ENCODE peak calls at places on chromosome 7, in nine cellular contexts. Y, E, I, Q, J, B, C, H and S are unnamed samples.

GRCh38 chr7:138527746-138528223 is 67.7 kb downstream of the TRIM24 start:
- DNase-seq in C (no peak), I (no peak), Y (no peak), E (no peak), Q (no peak), H (peak), B (no peak), J (no peak), S (no peak)

GRCh38 chr7:13898957-13899670 is 90.4 kb downstream of the ETV1 start:
- DNase-seq in I (no peak), Y (no peak), B (no peak), E (no peak), J (no peak), C (no peak), Q (no peak), H (no peak), S (no peak)

GRCh38 chr7:30717181-30717580 is 34.8 kb upstream of the INMT start:
- DNase-seq in C (no peak), I (no peak), H (no peak), E (no peak), J (no peak), Q (no peak), B (no peak), Y (peak), S (no peak)

GRCh38 chr7:28586736-28587135 is 174.4 kb downstream of the CREB5 start:
- DNase-seq in Y (no peak), E (no peak), B (no peak), C (no peak), I (no peak), H (no peak), J (no peak), Q (no peak), S (no peak)

GRCh38 chr7:30755384-30756154 is 3.6 kb downstream of the INMT start:
- DNase-seq in I (no peak), E (peak), H (no peak), C (no peak), Q (peak), Y (no peak), B (no peak), J (no peak), S (no peak)

GRCh38 chr7:111042842-111043241 is 48.1 kb upstream of the LRRN3 start:
- DNase-seq in H (no peak), B (no peak), Y (no peak), Q (no peak), C (no peak), J (no peak), E (no peak), I (no peak), S (no peak)

GRCh38 chr7:4185736-4186512 is 496.2 kb upstream of the FOXK1 start:
- DNase-seq in Q (no peak), E (no peak), H (peak), J (no peak), C (no peak), B (no peak), Y (no peak), I (no peak), S (no peak)

GRCh38 chr7:88312061-88312663 is 5.5 kb upstream of the STEAP4 start:
- DNase-seq in Y (peak), J (no peak), E (no peak), H (no peak), I (peak), B (peak), Q (peak), C (peak), S (peak)

GRCh38 chr7:77383333-77383740 is 32.8 kb downstream of the GSAP start:
- DNase-seq in J (no peak), H (no peak), E (peak), B (no peak), I (no peak), C (no peak), Y (no peak), Q (no peak), S (no peak)

GRCh38 chr7:142689439-142690168 is 59.7 kb upstream of the PRSS1 start:
- DNase-seq in Y (no peak), E (no peak), J (no peak), I (no peak), B (no peak), H (peak), Q (no peak), C (no peak), S (no peak)

GRCh38 chr7:19249281-19249680 is 104.1 kb upstream of the FERD3L start:
- DNase-seq in E (no peak), B (no peak), Y (no peak), H (no peak), I (no peak), Q (no peak), J (no peak), C (no peak), S (no peak)

GRCh38 chr7:11727864-11728263 is 104.1 kb downstream of the THSD7A start:
- DNase-seq in I (no peak), C (no peak), H (no peak), J (no peak), Q (peak), E (no peak), B (no peak), Y (no peak), S (no peak)

GRCh38 chr7:66145404-66145843 is 30.8 kb downstream of the CRCP start:
- DNase-seq in I (peak), Q (peak), J (no peak), B (peak), C (peak), Y (peak), E (peak), H (no peak), S (no peak)

GRCh38 chr7:137642467-137642866 is 204.3 kb downstream of the DGKI start:
- DNase-seq in Q (no peak), Y (no peak), C (no peak), H (no peak), B (no peak), J (no peak), I (no peak), E (peak), S (no peak)

GRCh38 chr7:138091073-138091472 is 14.8 kb downstream of the AKR1D1 start:
- DNase-seq in B (no peak), E (no peak), J (no peak), Y (no peak), C (no peak), Q (no peak), I (no peak), H (no peak), S (no peak)

GRCh38 chr7:25158962-25159361 is 33.9 kb upstream of the CYCS start:
- DNase-seq in E (no peak), Y (no peak), H (no peak), Q (no peak), J (no peak), B (no peak), C (no peak), I (no peak), S (no peak)

GRCh38 chr7:118389629-118390028 is 165.1 kb downstream of the ANKRD7 start:
- DNase-seq in B (no peak), J (no peak), I (no peak), Y (no peak), E (no peak), H (no peak), C (no peak), Q (no peak), S (no peak)

GRCh38 chr7:157434701-157435100 is 97.9 kb downstream of the DNAJB6 start:
- DNase-seq in Y (no peak), I (no peak), E (no peak), C (peak), J (no peak), H (no peak), Q (no peak), B (no peak), S (no peak)

GRCh38 chr7:157437519-157438061 is 100.8 kb downstream of the DNAJB6 start:
- DNase-seq in B (no peak), Y (peak), E (no peak), I (no peak), Q (no peak), C (no peak), H (no peak), J (no peak), S (no peak)

GRCh38 chr7:157438121-157439025 is 101.6 kb downstream of the DNAJB6 start:
- DNase-seq in J (no peak), I (no peak), H (no peak), C (no peak), E (no peak), Q (no peak), B (no peak), Y (peak), S (no peak)

GRCh38 chr7:157436076-157436475 is 99.3 kb downstream of the DNAJB6 start:
- DNase-seq in C (no peak), Q (no peak), I (no peak), E (no peak), B (no peak), J (no peak), H (no peak), Y (no peak), S (no peak)

GRCh38 chr7:157436763-157437480 is 100.1 kb downstream of the DNAJB6 start:
- DNase-seq in H (no peak), E (no peak), Q (no peak), I (no peak), C (no peak), Y (peak), B (no peak), J (no peak), S (no peak)
- TF ChIP-seq POLR2A in H (no peak), E (no peak), Q (no peak), I (no peak), C (no peak), Y (no peak), B (no peak), J (no peak), S (no peak)

GRCh38 chr7:117163101-117163500 is 159.8 kb downstream of the WNT2 start:
- DNase-seq in Q (no peak), J (no peak), Y (no peak), C (no peak), H (no peak), I (no peak), E (peak), B (no peak), S (no peak)

GRCh38 chr7:117165656-117166055 is 157.2 kb downstream of the WNT2 start:
- DNase-seq in C (no peak), Y (no peak), I (peak), J (no peak), E (no peak), H (no peak), Q (no peak), B (no peak), S (no peak)

GRCh38 chr7:117169907-117170306 is 153.0 kb downstream of the WNT2 start:
- DNase-seq in B (no peak), Y (no peak), Q (no peak), C (peak), E (no peak), J (no peak), H (peak), I (no peak), S (peak)

GRCh38 chr7:117158941-117159705 is 163.7 kb downstream of the WNT2 start:
- DNase-seq in Q (no peak), C (no peak), H (no peak), I (no peak), E (peak), Y (no peak), B (no peak), J (no peak), S (no peak)

DNA sequence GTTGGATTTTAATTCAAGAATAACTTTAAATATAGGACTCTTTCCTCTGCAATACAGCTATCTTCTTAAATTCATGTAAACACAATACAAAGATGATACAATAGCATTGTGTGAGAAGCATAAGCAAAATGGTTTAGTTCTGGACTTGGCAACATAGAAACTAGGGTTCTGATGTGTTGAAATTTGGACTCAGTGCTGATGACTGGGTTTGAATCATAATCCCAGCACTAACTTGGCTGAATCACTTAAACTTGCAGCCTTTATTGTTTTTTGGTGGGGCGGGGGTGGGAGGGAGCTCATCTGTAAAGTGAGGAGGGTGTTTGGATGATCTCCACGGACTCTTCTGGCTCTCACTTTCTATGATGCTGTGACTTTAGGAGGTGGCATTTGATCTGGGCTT is 158.3 kb downstream of the WNT2 start:
- DNase-seq in I (no peak), B (no peak), Q (no peak), Y (no peak), H (no peak), J (no peak), C (no peak), E (peak), S (no peak)
- TF ChIP-seq CTCF in I (no peak), B (no peak), Q (no peak), Y (no peak), H (no peak), J (no peak), C (no peak), E (no peak), S (no peak)

GRCh38 chr7:74586258-74587200 is 71.0 kb upstream of the GTF2I start:
- DNase-seq in I (no peak), E (no peak), Q (no peak), C (no peak), H (no peak), Y (no peak), B (no peak), J (no peak), S (no peak)

GRCh38 chr7:74590814-74591213 is 66.7 kb upstream of the GTF2I start:
- DNase-seq in E (no peak), J (no peak), Y (no peak), Q (no peak), I (no peak), B (no peak), C (no peak), H (no peak), S (no peak)

GRCh38 chr7:74585844-74586243 is 71.7 kb upstream of the GTF2I start:
- DNase-seq in I (no peak), B (no peak), Y (no peak), Q (no peak), J (no peak), H (no peak), E (no peak), C (no peak), S (no peak)

GRCh38 chr7:74584160-74584954 is 73.2 kb upstream of the GTF2I start:
- DNase-seq in C (no peak), E (no peak), Q (no peak), I (no peak), J (no peak), B (no peak), Y (no peak), H (peak), S (no peak)

GRCh38 chr7:74587435-74588126 is 69.9 kb upstream of the GTF2I start:
- DNase-seq in E (peak), Q (peak), J (peak), H (peak), B (peak), I (peak), C (peak), Y (peak), S (peak)
- TF ChIP-seq POLR2A in E (no peak), Q (no peak), J (no peak), H (no peak), B (no peak), I (no peak), C (no peak), Y (no peak), S (no peak)

GRCh38 chr7:2403718-2404648 is 572 bp downstream of the CHST12 start:
- DNase-seq in C (peak), Q (no peak), J (peak), I (peak), Y (no peak), B (no peak), H (peak), E (peak), S (peak)
- TF ChIP-seq CTCF in C (no peak), Q (no peak), J (no peak), I (peak), Y (no peak), B (no peak), H (peak), E (no peak), S (peak)

GRCh38 chr7:601573-602340 is 82.1 kb upstream of the PDGFA start:
- DNase-seq in C (peak), E (peak), Y (peak), H (peak), B (no peak), J (no peak), I (peak), Q (peak), S (no peak)

GRCh38 chr7:604038-604883 is 84.6 kb upstream of the PDGFA start:
- DNase-seq in C (peak), B (peak), J (no peak), E (peak), Y (peak), I (peak), H (peak), Q (peak), S (peak)

GRCh38 chr7:603152-603941 is 83.7 kb upstream of the PDGFA start:
- DNase-seq in H (no peak), B (no peak), Q (no peak), E (no peak), C (no peak), Y (peak), J (no peak), I (no peak), S (no peak)

GRCh38 chr7:600935-601334 is 81.3 kb upstream of the PDGFA start:
- DNase-seq in C (no peak), Q (no peak), Y (peak), J (no peak), E (no peak), B (no peak), I (no peak), H (no peak), S (no peak)

GRCh38 chr7:602341-603141 is 82.9 kb upstream of the PDGFA start:
- DNase-seq in E (no peak), H (no peak), J (no peak), Q (no peak), B (no peak), Y (peak), C (no peak), I (peak), S (no peak)
- TF ChIP-seq POLR2A in E (no peak), H (no peak), J (no peak), Q (no peak), B (no peak), Y (no peak), C (no peak), I (no peak), S (no peak)

GRCh38 chr7:154832557-154833138 is 170.3 kb downstream of the PAXIP1 start:
- DNase-seq in E (no peak), H (no peak), Q (no peak), Y (no peak), C (peak), J (peak), I (peak), B (no peak), S (no peak)
- TF ChIP-seq CTCF in E (no peak), H (no peak), Q (no peak), Y (no peak), C (no peak), J (peak), I (peak), B (no peak), S (no peak)

GRCh38 chr7:43768894-43769272 is 10.4 kb downstream of the BLVRA start:
- DNase-seq in B (no peak), E (no peak), C (no peak), J (no peak), I (no peak), Y (no peak), H (no peak), Q (no peak), S (no peak)
- TF ChIP-seq POLR2A in B (no peak), E (no peak), C (no peak), J (no peak), I (no peak), Y (no peak), H (no peak), Q (no peak), S (no peak)

DNA sequence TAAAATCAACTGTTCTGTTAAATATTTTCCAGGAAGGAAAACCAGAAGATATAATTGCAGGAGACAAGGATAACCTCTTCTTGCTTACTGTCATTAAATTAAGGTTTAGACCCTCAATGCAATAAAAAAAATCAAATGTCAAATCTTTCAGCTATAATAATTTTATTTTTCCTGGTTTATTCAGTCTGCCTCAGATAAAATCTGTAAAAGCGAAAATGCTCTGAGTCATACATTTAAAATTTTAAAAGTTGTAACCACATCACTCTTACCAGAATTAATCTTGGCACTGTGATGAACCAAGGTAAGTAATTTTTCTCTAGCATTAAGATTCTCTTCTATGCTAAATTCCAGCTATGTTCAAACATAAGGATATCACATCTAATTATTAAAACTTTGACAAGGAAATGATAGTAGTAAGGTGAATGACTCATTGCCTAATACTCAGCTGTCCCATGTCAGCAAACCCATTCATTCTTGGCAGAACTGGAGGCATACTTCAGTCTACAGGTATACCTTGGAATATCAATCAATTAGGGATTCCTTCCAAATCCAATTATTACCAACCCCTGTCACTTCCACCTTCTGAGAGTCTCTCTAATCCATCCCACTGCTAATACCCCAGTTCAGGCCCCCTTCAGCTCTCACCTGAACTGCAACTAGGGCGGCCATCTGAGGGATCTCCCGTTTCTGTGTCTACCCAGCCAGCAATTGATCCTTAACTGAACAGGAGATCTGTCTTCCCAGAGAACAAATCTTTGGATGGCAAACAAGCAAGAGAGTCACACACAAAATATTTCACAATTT is 434.1 kb downstream of the GRM8 start:
- DNase-seq in Q (no peak), J (no peak), E (no peak), C (no peak), I (no peak), B (no peak), H (no peak), Y (no peak), S (no peak)
- TF ChIP-seq CTCF in Q (no peak), J (no peak), E (no peak), C (no peak), I (no peak), B (no peak), H (no peak), Y (no peak), S (no peak)

DNA sequence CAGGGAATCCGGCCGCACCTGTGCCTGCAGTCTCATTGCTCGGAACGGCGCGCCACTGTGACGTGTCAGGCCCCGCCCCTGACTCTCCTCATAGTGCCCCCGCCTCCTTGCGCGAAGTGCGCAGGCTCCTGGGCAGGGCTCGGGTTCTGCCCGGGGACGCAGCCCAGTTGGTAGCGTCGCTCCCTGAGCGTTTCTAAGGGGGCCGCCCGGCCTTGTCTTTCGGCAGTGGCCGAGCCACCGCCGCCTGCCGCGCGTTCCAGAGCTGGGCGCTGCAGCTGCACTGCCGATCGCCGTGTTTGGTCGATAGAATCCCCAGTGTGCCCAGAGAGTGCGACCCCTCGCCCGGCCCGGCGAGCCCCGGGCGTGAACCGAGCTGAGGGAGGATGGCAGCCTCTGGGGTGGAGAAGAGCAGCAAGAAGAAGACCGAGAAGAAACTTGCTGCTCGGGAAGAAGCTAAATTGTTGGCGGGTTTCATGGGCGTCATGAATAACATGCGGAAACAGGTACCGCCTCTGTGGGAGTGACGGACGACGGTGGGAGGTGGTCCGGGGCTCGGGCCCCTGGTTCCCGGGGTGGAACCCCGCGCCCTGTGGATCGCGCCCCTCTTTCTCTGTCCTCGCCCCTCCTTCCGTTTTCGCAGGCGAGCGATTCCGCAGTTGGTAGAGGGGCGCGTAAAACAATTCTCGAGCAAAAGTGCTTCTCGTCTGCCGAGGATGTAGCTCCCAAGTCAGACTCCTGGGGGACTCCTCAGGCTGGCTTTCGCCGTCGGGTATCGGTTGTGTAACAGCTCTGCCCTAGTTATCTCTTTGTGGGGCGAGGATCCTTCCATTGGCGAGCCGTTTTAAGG is at the start of gene KLHL7:
- DNase-seq in B (peak), Y (peak), H (peak), C (peak), E (peak), J (peak), I (peak), Q (peak), S (peak)
- TF ChIP-seq POLR2A in B (peak), Y (peak), H (peak), C (peak), E (peak), J (peak), I (peak), Q (peak), S (peak)